ENCODE peak calls at places on chromosomes 5 and 9, in seven cellular contexts. R, P, Q, I, A, D and H are unnamed samples.

GRCh38 chr5:132812123-132812948 is 766 bp upstream of the SOWAHA start:
- DNase-seq in R (no peak), P (no peak), Q (no peak), I (no peak), A (no peak), D (no peak), H (no peak)

GRCh38 chr5:181107699-181108098 is 23.3 kb downstream of the OR2V1 start:
- DNase-seq in R (no peak), P (no peak), Q (no peak), I (no peak), A (no peak), D (no peak), H (no peak)

GRCh38 chr5:141850183-141850768 is 27.9 kb downstream of the PCDH1 start:
- DNase-seq in R (peak), P (no peak), Q (peak), I (no peak), A (no peak), D (peak), H (peak)

GRCh38 chr5:116063950-116064349 is 20.9 kb upstream of the COMMD10 start:
- DNase-seq in R (no peak), P (no peak), Q (no peak), I (no peak), A (no peak), D (no peak), H (no peak)

GRCh38 chr5:136169218-136169617 is 23.7 kb downstream of the SMIM32 start:
- DNase-seq in R (no peak), P (no peak), Q (no peak), I (no peak), A (no peak), D (no peak), H (no peak)

GRCh38 chr5:133275631-133276030 is 223.8 kb downstream of the HSPA4 start:
- DNase-seq in R (no peak), P (no peak), Q (no peak), I (no peak), A (no peak), D (no peak), H (no peak)

GRCh38 chr9:116737137-116737546 is 50.0 kb downstream of the TRIM32 start:
- DNase-seq in R (peak), P (peak), Q (peak), I (peak), A (peak), D (peak), H (peak)

GRCh38 chr5:102341918-102342317 is 45.8 kb upstream of the SLCO4C1 start:
- DNase-seq in R (no peak), P (no peak), Q (no peak), I (no peak), A (no peak), D (no peak), H (no peak)

GRCh38 chr9:17134843-17135577 is at the start of gene CNTLN:
- DNase-seq in R (peak), P (peak), Q (peak), I (peak), A (peak), D (peak), H (peak)

GRCh38 chr9:101465330-101465915 is 29.8 kb upstream of the ALDOB start:
- DNase-seq in R (peak), P (no peak), Q (peak), I (no peak), A (peak), D (peak), H (peak)

GRCh38 chr5:73369283-73369682 is 79.3 kb downstream of the FOXD1 start:
- DNase-seq in R (no peak), P (no peak), Q (no peak), I (no peak), A (no peak), D (no peak), H (no peak)

GRCh38 chr5:176388003-176388340 is 426 bp downstream of the NOP16 start:
- DNase-seq in R (peak), P (no peak), Q (peak), I (no peak), A (no peak), D (no peak), H (no peak)